ENCODE peak calls at places on chromosomes 3 and 15, in six cellular contexts. M is cardiac fibroblast, P is GM06990, N is Peyer's patch, K is cardiac muscle cell, F is astrocyte of the cerebellum. D is an unnamed sample.

GRCh38 chr15:77224352-77224751 is 153.4 kb upstream of the TSPAN3 start:
- DNase-seq in M (peak), P (no peak), N (no peak), K (no peak), F (no peak), D (no peak)

GRCh38 chr3:111906667-111907066 is 47.6 kb downstream of the PHLDB2 start:
- DNase-seq in M (no peak), P (no peak), N (no peak), K (no peak), F (no peak), D (no peak)

GRCh38 chr3:5423076-5423475 is 235.6 kb downstream of the EDEM1 start:
- DNase-seq in M (no peak), P (no peak), N (no peak), K (no peak), F (no peak), D (no peak)

GRCh38 chr15:28944286-28944685 is 58.5 kb downstream of the APBA2 start:
- DNase-seq in M (no peak), P (no peak), N (no peak), K (no peak), F (no peak), D (no peak)

GRCh38 chr3:52986938-52987337 is 58.9 kb downstream of the SFMBT1 start:
- DNase-seq in M (peak), P (no peak), N (no peak), K (peak), F (no peak), D (no peak)

GRCh38 chr3:117045143-117045542 is 335.6 kb downstream of the TUSC7 start:
- DNase-seq in M (no peak), P (no peak), N (no peak), K (peak), F (no peak), D (no peak)

GRCh38 chr15:88258021-88258641 is 1.6 kb upstream of the NTRK3 start:
- DNase-seq in M (no peak), P (no peak), N (no peak), K (peak), F (no peak), D (no peak)

GRCh38 chr3:161222662-161223061 is 1.6 kb downstream of the NMD3 start:
- DNase-seq in M (peak), P (no peak), N (no peak), K (no peak), F (peak), D (no peak)

GRCh38 chr3:10744098-10744465 is 71.9 kb upstream of the SLC6A11 start:
- DNase-seq in M (no peak), P (no peak), N (no peak), K (peak), F (no peak), D (no peak)

GRCh38 chr15:100764778-100765457 is 114.7 kb upstream of the ALDH1A3 start:
- DNase-seq in M (peak), P (no peak), N (no peak), K (no peak), F (peak), D (no peak)

GRCh38 chr3:156594229-156594683 is 39.3 kb upstream of the SSR3 start:
- DNase-seq in M (no peak), P (no peak), N (no peak), K (no peak), F (no peak), D (no peak)

DNA sequence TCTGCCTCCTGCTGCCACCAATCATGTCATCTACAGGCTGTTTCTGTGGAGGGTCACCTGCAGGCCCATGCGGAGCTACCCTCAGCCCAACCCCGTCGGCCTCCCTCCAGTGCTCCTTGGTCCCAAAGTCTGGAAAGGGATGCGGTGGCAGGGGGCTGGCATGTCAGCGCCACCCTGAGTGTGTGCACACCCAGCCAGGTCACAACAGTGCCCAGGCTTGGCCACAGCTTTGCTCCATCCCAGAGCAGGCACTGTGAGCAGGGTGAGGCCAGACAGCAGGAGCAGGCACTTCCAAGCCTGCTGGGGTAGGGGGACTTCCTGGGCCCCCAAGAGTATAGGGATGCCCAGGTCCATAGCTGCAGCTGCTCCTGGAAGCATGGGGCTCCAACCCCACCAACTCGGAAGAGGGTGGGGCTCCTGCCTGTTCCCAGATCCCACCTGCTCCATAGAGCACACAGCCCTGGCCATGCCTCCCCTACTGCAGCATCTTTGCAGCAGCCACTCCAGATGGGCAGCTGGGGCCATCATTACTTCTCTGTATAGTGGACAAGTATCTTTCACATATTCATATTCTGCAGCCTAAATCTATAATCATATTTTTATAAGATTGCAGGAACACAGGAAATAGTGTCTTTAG is 109.3 kb downstream of the CBLB start:
- DNase-seq in M (no peak), P (no peak), N (no peak), K (no peak), F (no peak), D (no peak)
- H3K4me3 ChIP-seq in M (no peak), P (no peak), N (no peak), K (no peak), F (no peak), D (no peak)

DNA sequence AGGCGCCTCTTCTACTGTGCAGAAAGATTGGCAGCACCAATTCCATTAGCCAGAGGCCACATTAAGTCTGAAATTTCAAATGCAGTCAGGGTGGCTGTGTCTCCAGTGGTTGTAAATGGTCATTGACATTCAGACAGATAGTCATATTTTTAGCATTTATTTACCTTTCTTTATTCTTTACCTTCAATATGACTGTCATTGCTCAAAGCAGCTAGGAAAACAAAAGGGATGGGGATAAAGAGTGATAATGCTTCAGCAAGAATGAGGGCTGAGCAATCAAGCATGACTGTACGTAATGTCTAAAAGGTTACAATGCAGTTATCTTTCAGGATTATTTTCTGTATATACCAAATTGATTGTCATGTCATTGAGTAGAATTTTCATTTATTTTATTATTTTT is 360.4 kb downstream of the EFHB start:
- DNase-seq in M (no peak), P (no peak), N (no peak), K (no peak), F (no peak), D (no peak)
- TF ChIP-seq CTCF in M (no peak), P (no peak), N (no peak), K (no peak), F (no peak), D (no peak)

GRCh38 chr3:99962703-99963102 is 145.0 kb downstream of the CMSS1 start:
- DNase-seq in M (peak), P (no peak), N (no peak), K (no peak), F (peak), D (no peak)

GRCh38 chr3:99961756-99962515 is 144.3 kb downstream of the CMSS1 start:
- DNase-seq in M (no peak), P (no peak), N (no peak), K (no peak), F (no peak), D (no peak)

GRCh38 chr3:99958177-99958912 is 140.7 kb downstream of the CMSS1 start:
- DNase-seq in M (no peak), P (no peak), N (no peak), K (peak), F (no peak), D (no peak)

GRCh38 chr3:99960123-99960878 is 142.6 kb downstream of the CMSS1 start:
- DNase-seq in M (no peak), P (no peak), N (no peak), K (no peak), F (no peak), D (no peak)

GRCh38 chr3:99960941-99961340 is 143.3 kb downstream of the CMSS1 start:
- DNase-seq in M (no peak), P (no peak), N (no peak), K (no peak), F (no peak), D (no peak)
- H3K4me3 ChIP-seq in M (no peak), P (no peak), N (no peak), K (no peak), F (no peak), D (no peak)

GRCh38 chr15:90716317-90716975 is 700 bp upstream of the BLM start:
- DNase-seq in M (peak), P (no peak), N (peak), K (no peak), F (no peak), D (no peak)

GRCh38 chr15:90711842-90712241 is 5.3 kb upstream of the BLM start:
- DNase-seq in M (no peak), P (no peak), N (no peak), K (no peak), F (no peak), D (no peak)

GRCh38 chr15:90713081-90713480 is 4.1 kb upstream of the BLM start:
- DNase-seq in M (no peak), P (no peak), N (no peak), K (no peak), F (no peak), D (no peak)

GRCh38 chr15:90718232-90718631 is 1.1 kb downstream of the BLM start:
- DNase-seq in M (no peak), P (no peak), N (no peak), K (no peak), F (no peak), D (no peak)

DNA sequence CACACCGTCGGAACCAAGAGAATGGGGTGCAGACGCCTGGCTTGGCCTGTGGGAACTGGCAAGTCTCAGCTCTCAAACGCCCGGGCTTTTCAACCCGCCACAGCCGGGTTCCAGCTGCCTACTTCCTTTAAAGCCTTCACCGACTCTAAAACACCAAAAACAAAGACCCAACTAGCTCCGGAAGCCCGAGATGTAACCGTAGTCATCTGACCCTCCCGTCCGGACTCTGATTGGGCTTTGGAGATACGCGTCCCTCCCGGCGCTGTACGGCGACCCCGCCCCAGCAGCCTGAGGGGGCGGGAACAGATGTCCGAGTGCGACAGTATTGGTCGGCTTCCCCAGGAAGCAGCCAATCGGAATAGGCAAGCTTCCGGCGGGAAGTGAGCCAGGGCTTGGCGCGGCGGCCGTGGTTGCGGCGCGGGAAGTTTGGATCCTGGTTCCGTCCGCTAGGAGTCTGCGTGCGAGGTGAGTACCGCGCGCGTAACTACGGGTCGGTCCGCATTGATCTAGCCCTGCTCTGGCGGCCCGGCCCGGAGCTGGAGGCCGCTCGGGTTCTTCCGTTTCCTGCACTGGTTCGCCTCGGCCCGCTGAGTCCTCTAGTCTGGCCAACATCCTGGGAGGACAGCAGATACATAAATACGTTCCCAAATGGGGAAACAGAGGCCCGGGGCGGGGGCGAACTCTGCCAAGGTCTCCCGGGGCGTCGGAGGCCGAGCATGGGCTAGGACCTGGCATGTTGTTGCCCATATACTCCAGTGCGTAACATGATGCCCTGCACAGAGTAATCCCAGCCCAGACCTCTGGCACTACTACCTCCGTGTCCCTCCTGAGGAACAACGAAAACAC is at the start of gene BLM:
- DNase-seq in M (peak), P (peak), N (peak), K (peak), F (peak), D (peak)
- TF ChIP-seq CTCF in M (peak), P (peak), N (peak), K (peak), F (peak), D (peak)

GRCh38 chr15:73997986-73998385 is 3.5 kb downstream of the PML start:
- DNase-seq in M (no peak), P (no peak), N (peak), K (no peak), F (no peak), D (no peak)
- H3K4me3 ChIP-seq in M (peak), P (no peak), N (no peak), K (no peak), F (no peak), D (no peak)

D was measured in epithelial cell of proximal tubule.